ENCODE peak calls at places on chromosome 21, in four cellular contexts. B, J, E and C are unnamed samples.

GRCh38 chr21:37136261-37136660 is 63.2 kb downstream of the TTC3 start:
- DNase-seq in B (no peak), J (no peak), E (no peak), C (no peak)

GRCh38 chr21:40253112-40253511 is 385.9 kb downstream of the PCP4 start:
- DNase-seq in B (no peak), J (no peak), E (no peak), C (no peak)

GRCh38 chr21:39208624-39209333 is 25.5 kb upstream of the PSMG1 start:
- DNase-seq in B (no peak), J (no peak), E (no peak), C (no peak)

GRCh38 chr21:23968722-23969647 is 1638.3 kb downstream of the MRPL39 start:
- DNase-seq in B (peak), J (peak), E (no peak), C (peak)

GRCh38 chr21:36990508-36991205 is 15.8 kb upstream of the RIPPLY3 start:
- DNase-seq in B (no peak), J (no peak), E (no peak), C (no peak)

GRCh38 chr21:14864211-14865021 is 200.4 kb downstream of the NRIP1 start:
- DNase-seq in B (no peak), J (peak), E (peak), C (no peak)

GRCh38 chr21:15682977-15683376 is 46.8 kb upstream of the USP25 start:
- DNase-seq in B (no peak), J (no peak), E (no peak), C (no peak)

GRCh38 chr21:45322960-45323461 is 35.3 kb upstream of the POFUT2 start:
- DNase-seq in B (no peak), J (no peak), E (no peak), C (no peak)

GRCh38 chr21:39386899-39387298 is 38.0 kb upstream of the HMGN1 start:
- DNase-seq in B (no peak), J (no peak), E (no peak), C (no peak)

GRCh38 chr21:24225432-24225831 is 1381.8 kb downstream of the MRPL39 start:
- DNase-seq in B (no peak), J (no peak), E (no peak), C (no peak)

GRCh38 chr21:36859744-36860501 is 106.5 kb downstream of the HLCS start:
- DNase-seq in B (no peak), J (peak), E (no peak), C (no peak)

GRCh38 chr21:30580132-30580531 is 10.1 kb downstream of the KRTAP22-2 start:
- DNase-seq in B (no peak), J (no peak), E (peak), C (no peak)

GRCh38 chr21:33557447-33557846 is 14.6 kb downstream of the SON start:
- DNase-seq in B (no peak), J (no peak), E (no peak), C (no peak)

GRCh38 chr21:33552999-33553598 is 10.3 kb downstream of the SON start:
- DNase-seq in B (no peak), J (no peak), E (no peak), C (no peak)

GRCh38 chr21:33552093-33552998 is 9.5 kb downstream of the SON start:
- DNase-seq in B (no peak), J (no peak), E (no peak), C (no peak)

GRCh38 chr21:33554236-33554981 is 11.6 kb downstream of the SON start:
- DNase-seq in B (no peak), J (no peak), E (no peak), C (no peak)

GRCh38 chr21:33554982-33555344 is 12.1 kb downstream of the SON start:
- DNase-seq in B (no peak), J (no peak), E (no peak), C (no peak)
- TF ChIP-seq POLR2AphosphoS5 in B (peak), J (no peak), E (no peak), C (peak)

DNA sequence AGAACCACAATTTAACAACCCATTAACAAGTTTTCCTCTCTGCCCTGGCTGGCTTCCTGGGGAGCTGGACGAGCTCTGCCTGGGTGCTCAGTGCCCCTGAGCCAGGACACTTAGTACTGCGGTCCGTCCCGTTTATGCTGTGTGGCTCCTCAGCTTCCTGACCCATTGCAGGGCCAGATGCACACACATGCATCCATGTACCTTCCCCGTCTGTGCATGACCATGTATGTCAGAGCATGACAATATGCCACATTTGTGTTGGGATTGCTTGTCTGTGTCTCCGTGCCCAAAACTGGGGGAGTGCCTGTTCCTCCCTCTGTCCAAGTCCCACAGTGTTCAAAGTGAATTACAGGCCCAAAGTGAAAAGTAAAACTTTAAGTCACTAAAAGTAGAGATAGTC is 9.7 kb upstream of the TFF3 start:
- DNase-seq in B (no peak), J (no peak), E (no peak), C (no peak)
- TF ChIP-seq POLR2A in B (no peak), J (no peak), E (no peak), C (no peak)

DNA sequence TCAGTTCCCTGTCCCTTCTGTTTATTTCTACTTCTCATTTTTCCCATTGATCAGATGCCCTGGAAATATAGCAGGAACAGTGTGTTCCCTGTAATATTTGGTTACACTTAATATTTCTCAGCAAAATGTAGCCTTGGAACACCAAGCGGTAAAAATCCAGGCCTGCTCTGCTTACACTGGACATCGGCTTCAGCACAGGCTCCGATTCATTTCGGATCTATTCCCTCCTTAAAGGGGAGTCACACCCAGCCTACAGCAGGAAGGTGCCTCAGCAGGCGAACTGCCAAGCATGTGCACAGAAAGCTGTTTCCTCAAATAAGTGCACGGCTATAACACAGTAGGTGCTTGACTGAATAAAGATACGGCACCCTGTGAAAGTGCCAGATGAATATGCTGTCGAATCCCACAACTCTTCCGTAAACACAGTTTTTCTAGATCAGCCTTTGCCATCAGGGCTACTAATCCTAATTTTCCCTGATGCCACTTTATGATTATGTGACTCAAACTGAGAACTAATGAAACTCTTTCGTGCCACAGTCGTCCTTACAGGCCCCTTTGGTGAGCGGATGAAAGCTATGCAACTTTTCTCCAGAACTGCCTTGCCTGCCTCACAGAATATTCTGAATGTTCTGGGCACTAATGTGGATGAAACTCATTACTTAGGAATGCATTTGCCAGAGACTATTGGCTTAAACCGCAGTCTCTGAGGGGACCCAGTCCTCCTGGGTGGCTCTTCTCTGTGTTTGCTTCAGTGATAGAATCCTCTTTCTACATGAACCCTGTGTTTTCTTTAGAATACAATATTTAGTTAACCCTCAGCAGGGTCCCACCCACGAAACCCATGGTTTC is 275.5 kb upstream of the RUNX1 start:
- DNase-seq in B (no peak), J (no peak), E (peak), C (no peak)
- TF ChIP-seq POLR2AphosphoS5 in B (no peak), J (no peak), E (peak), C (no peak)

GRCh38 chr21:46324390-46325072 is 575 bp downstream of the PCNT start:
- DNase-seq in B (no peak), J (peak), E (peak), C (peak)

GRCh38 chr21:46322351-46323226 is 1.1 kb downstream of the C21orf58 start:
- DNase-seq in B (no peak), J (no peak), E (no peak), C (no peak)

GRCh38 chr21:46323227-46323709 is 402 bp downstream of the C21orf58 start:
- DNase-seq in B (no peak), J (no peak), E (no peak), C (no peak)

GRCh38 chr21:46325073-46325912 is 1.3 kb downstream of the PCNT start:
- DNase-seq in B (no peak), J (peak), E (peak), C (peak)

GRCh38 chr21:46323710-46324389 is at the start of the genes C21orf58 and PCNT:
- DNase-seq in B (peak), J (peak), E (peak), C (peak)
- TF ChIP-seq POLR2A in B (peak), J (no peak), E (peak), C (peak)

DNA sequence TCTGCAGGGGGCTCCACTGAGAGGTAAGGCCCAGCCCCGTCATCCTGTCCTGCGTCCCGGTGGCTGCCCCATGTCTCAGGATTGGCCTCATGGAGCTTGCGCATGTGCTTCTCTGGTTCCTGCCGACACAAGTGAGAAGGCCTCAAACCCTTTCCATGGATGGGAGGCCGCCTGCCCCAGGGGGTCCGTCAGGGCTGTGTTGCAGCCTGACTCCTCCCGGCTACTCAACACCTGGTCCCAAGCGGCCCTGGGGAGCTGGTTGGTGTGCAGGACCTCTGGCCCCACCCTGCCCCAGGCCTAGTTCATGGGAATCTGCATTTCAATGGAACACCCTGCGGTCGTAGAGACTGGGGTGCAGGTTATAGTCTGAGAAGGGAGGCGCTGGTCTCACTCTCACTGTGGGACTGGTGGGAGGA is 21.1 kb upstream of the PDE9A start:
- DNase-seq in B (no peak), J (no peak), E (no peak), C (no peak)
- TF ChIP-seq POLR2AphosphoS5 in B (no peak), J (no peak), E (no peak), C (no peak)

GRCh38 chr21:31900121-31900895 is 27.5 kb downstream of the HUNK start:
- DNase-seq in B (no peak), J (peak), E (no peak), C (no peak)
- TF ChIP-seq POLR2A in B (no peak), J (no peak), E (no peak), C (no peak)

DNA sequence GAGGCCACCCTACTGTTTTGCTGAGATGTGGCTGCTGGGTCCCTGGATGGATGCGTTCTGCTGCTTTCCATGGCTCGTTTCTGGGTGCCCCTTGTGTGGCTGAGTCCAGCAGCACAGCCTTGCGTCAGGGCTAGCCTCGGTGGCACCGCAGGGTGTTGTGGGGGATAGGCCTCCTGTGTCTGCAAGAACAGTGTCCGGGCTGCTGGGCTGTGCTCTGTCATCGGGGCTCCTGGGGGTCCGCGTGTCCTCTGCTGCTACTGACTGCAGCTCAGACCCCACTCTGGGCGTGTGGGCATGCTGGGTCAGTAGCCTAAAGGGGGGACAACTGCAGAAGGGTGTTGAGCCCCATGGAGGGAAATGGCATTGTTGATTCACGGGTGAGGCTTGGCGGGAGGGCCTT is 4.9 kb downstream of the RRP1 start:
- DNase-seq in B (no peak), J (no peak), E (no peak), C (no peak)
- TF ChIP-seq POLR2AphosphoS5 in B (no peak), J (no peak), E (no peak), C (no peak)

DNA sequence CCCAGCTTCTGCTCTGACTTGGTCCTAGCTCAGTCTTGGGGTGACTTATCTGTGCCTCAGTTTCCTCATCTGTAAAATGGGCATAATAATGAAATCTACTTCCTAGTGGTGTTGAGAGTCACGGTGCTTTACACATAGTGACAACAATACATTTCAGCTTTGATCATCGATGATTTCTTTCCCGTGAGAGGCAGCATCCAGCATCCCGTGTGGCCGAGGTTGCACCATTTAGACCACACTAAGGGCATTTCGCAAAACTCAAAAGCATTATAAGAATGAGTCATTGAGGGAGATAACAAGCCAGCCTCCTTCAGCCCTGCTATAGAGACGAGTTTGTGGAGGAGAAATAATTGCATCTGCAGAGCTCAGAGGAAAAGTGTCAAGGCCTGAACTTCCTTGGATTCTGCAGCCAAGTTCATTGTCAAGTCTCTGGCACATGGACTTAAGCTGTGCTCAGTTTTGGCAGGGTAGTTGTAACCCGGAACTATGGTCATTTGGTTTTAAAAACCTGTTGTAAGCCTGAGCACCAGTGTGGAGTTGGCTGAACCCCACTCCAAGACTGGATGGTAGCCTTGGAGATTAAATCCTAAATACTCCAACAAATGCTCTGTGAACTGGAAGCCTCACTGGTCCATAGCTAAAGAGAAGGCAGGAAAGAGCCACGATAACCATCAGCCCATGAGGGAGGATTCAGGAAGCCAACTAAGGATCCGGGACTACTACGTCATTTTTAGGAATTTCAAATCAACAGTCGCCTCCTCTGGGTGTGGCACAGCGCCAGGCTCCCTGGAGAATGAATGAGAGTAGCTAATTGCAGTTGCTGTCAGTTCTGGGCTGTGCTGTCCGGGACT is 64.2 kb downstream of the TCP10L start:
- DNase-seq in B (no peak), J (peak), E (peak), C (no peak)
- TF ChIP-seq POLR2A in B (no peak), J (no peak), E (no peak), C (no peak)